ENCODE peak calls at places on chromosome 7, in six cellular contexts. F is NB4, H is right lobe of liver, Z is IMR-90, S is ovary, U is H1. T is an unnamed sample.

GRCh38 chr7:138618933-138619332 is 82.2 kb downstream of the SVOPL start:
- DNase-seq in F (no peak), H (no peak), Z (no peak), S (no peak), U (no peak), T (peak)

GRCh38 chr7:98167653-98168052 is 43.6 kb upstream of the BHLHA15 start:
- DNase-seq in F (no peak), H (no peak), Z (no peak), S (no peak), U (no peak), T (no peak)

GRCh38 chr7:155208681-155209477 is 88.8 kb upstream of the INSIG1 start:
- DNase-seq in F (no peak), H (no peak), Z (peak), S (no peak), U (no peak), T (no peak)

GRCh38 chr7:71385362-71385761 is 253.4 kb downstream of the GALNT17 start:
- DNase-seq in F (no peak), H (no peak), Z (no peak), S (no peak), U (no peak), T (no peak)

GRCh38 chr7:158442260-158442659 is 145.4 kb downstream of the PTPRN2 start:
- DNase-seq in F (peak), H (no peak), Z (no peak), S (no peak), U (no peak), T (no peak)

GRCh38 chr7:16697507-16698199 is 51.7 kb downstream of the BZW2 start:
- DNase-seq in F (no peak), H (no peak), Z (peak), S (no peak), U (no peak), T (no peak)

GRCh38 chr7:157554393-157555238 is 217.8 kb downstream of the DNAJB6 start:
- DNase-seq in F (no peak), H (no peak), Z (no peak), S (no peak), U (no peak), T (no peak)

GRCh38 chr7:156166692-156167416 is 354.6 kb upstream of the SHH start:
- DNase-seq in F (no peak), H (no peak), Z (no peak), S (no peak), U (no peak), T (no peak)

GRCh38 chr7:123201901-123202300 is 2.1 kb upstream of the SLC13A1 start:
- DNase-seq in F (no peak), H (no peak), Z (no peak), S (no peak), U (no peak), T (no peak)

GRCh38 chr7:135943266-135943889 is 33.8 kb downstream of the MTPN start:
- DNase-seq in F (no peak), H (no peak), Z (no peak), S (no peak), U (no peak), T (no peak)

GRCh38 chr7:130096243-130096827 is 26.0 kb downstream of the KLHDC10 start:
- DNase-seq in F (no peak), H (no peak), Z (no peak), S (no peak), U (no peak), T (no peak)

GRCh38 chr7:109950821-109951601 is 1139.9 kb upstream of the LRRN3 start:
- DNase-seq in F (no peak), H (no peak), Z (no peak), S (no peak), U (no peak), T (no peak)

GRCh38 chr7:150944066-150945042 is 33.8 kb downstream of the KCNH2 start:
- DNase-seq in F (peak), H (peak), Z (no peak), S (no peak), U (no peak), T (no peak)

GRCh38 chr7:20351901-20352300 is 21.2 kb downstream of the ITGB8 start:
- DNase-seq in F (no peak), H (no peak), Z (peak), S (no peak), U (no peak), T (no peak)

GRCh38 chr7:82469207-82469606 is 25.6 kb upstream of the CACNA2D1 start:
- DNase-seq in F (no peak), H (no peak), Z (no peak), S (no peak), U (no peak), T (no peak)

GRCh38 chr7:121046893-121047468 is 58.5 kb downstream of the CPED1 start:
- DNase-seq in F (no peak), H (no peak), Z (no peak), S (no peak), U (no peak), T (no peak)

GRCh38 chr7:114082934-114083647 is 164.3 kb upstream of the PPP1R3A start:
- DNase-seq in F (no peak), H (peak), Z (no peak), S (peak), U (no peak), T (peak)

GRCh38 chr7:140656548-140657515 is 15.9 kb upstream of the ADCK2 start:
- DNase-seq in F (peak), H (no peak), Z (peak), S (no peak), U (no peak), T (peak)

GRCh38 chr7:134778941-134779740 is at the start of gene CALD1:
- DNase-seq in F (no peak), H (no peak), Z (peak), S (peak), U (peak), T (peak)
- TF ChIP-seq POLR2A in F (no peak), H (peak), Z (peak), S (peak), U (peak), T (peak)

GRCh38 chr7:148983220-148984146 is 44.8 kb downstream of the PDIA4 start:
- DNase-seq in F (peak), H (peak), Z (peak), S (peak), U (peak), T (peak)

GRCh38 chr7:148991536-148991935 is 36.8 kb downstream of the PDIA4 start:
- DNase-seq in F (no peak), H (no peak), Z (no peak), S (no peak), U (no peak), T (no peak)

GRCh38 chr7:148986737-148987009 is 41.6 kb downstream of the PDIA4 start:
- DNase-seq in F (no peak), H (no peak), Z (no peak), S (no peak), U (no peak), T (no peak)

GRCh38 chr7:148987751-148988512 is 40.4 kb downstream of the PDIA4 start:
- DNase-seq in F (no peak), H (peak), Z (peak), S (no peak), U (no peak), T (no peak)

DNA sequence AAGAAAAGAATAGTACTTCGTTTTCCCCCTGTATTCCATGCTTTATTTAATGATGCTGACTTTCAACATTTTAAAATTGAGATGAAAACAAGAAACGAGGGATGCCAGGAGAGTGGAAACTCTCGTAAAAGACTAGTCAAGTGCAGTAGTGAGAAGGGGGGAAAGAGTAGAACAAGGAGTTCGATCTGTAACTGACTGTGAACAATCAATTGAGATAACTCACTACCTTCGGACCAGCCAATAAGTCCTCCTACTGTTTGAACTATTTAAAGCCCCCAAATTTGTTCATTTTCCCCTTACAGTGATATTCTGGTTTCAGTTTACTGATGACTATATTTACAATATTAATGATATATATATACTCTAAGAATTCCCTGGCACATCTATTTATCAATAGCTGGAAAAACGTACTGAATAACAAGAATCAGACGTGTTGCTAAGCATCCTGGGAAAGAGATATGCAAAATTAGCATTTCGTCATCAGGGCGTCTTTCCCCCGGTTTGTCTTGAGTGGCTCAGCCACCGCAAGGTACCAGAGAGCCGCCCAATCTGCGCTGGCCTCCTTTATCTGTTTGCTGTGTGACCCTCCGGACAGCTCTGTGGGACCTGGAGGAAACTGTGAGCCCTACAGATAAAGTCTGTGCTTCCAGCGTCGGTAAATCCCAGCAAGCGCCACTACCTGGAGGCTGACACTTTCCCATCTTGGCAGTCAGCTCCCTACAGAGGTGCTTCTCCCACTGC is 41.1 kb downstream of the PDIA4 start:
- DNase-seq in F (peak), H (peak), Z (peak), S (peak), U (peak), T (peak)
- TF ChIP-seq POLR2A in F (peak), H (no peak), Z (no peak), S (no peak), U (peak), T (peak)

GRCh38 chr7:142808461-142808801 is 37.7 kb downstream of the PRSS2 start:
- DNase-seq in F (no peak), H (no peak), Z (no peak), S (no peak), U (no peak), T (no peak)
- TF ChIP-seq POLR2A in F (no peak), H (no peak), Z (no peak), S (no peak), U (no peak), T (no peak)

GRCh38 chr7:100949931-100950443 is 653 bp downstream of the MUC3A start:
- DNase-seq in F (no peak), H (peak), Z (no peak), S (no peak), U (no peak), T (no peak)

GRCh38 chr7:100947792-100948191 is 1.5 kb upstream of the MUC3A start:
- DNase-seq in F (no peak), H (no peak), Z (no peak), S (no peak), U (no peak), T (no peak)

GRCh38 chr7:100946766-100947365 is 2.5 kb upstream of the MUC3A start:
- DNase-seq in F (peak), H (no peak), Z (no peak), S (no peak), U (no peak), T (no peak)

GRCh38 chr7:100951172-100951571 is 1.8 kb downstream of the MUC3A start:
- DNase-seq in F (no peak), H (no peak), Z (no peak), S (no peak), U (peak), T (no peak)

DNA sequence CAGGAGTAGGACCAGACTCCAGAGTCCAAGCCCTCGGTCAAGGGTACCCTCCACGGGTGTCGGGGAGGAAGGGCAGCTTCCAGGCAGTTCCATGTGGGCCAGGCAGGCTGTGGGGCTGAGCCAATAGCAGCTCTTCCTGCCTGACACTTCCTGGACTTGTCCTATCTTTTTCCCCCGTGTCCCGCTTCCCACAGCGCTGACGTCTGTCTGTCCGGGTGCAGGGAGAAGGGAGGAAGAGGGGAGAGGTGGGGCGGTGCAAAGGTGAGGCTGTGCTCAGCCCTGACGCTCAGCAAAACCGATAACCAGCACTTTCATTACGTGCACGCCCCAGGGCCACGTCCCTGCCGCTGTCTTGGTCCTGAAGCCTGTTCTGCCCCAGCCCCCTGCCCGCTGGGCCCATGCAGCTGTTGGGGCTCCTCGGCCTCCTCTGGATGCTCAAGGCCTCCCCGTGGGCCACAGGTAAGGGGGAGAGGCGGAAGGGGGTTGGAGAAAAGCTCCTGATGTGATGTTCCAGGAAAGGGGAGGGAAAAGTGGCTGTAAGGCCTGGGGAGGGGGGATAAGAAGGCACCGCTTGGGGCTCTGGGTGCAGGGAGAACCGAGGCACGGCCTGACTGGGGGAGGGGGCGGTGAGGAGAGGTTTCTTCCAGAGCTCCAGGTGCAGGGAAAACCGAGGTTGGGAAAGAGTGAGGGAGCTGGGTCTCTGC is at the start of gene MUC3A:
- DNase-seq in F (no peak), H (peak), Z (no peak), S (no peak), U (no peak), T (no peak)
- TF ChIP-seq POLR2A in F (no peak), H (peak), Z (no peak), S (no peak), U (no peak), T (no peak)